ENCODE peak calls at places on chromosomes 2 and 18, in four cellular contexts. One of them, this sample, is unnamed.

GRCh38 chr18:9708057-9708881 is at the start of gene RAB31:
- DNase-seq in CD4-positive, alpha-beta T cell: no peak
- DNase-seq in caudate nucleus: peak
- DNase-seq in mammary epithelial cell: peak
- DNase-seq in this sample: peak

GRCh38 chr2:172299741-172300140 is 127.6 kb upstream of the ITGA6 start:
- DNase-seq in CD4-positive, alpha-beta T cell: no peak
- DNase-seq in caudate nucleus: no peak
- DNase-seq in mammary epithelial cell: peak
- DNase-seq in this sample: peak

GRCh38 chr2:48589170-48589767 is 28.4 kb upstream of the GTF2A1L start:
- DNase-seq in CD4-positive, alpha-beta T cell: no peak
- DNase-seq in caudate nucleus: no peak
- DNase-seq in mammary epithelial cell: peak
- DNase-seq in this sample: no peak

GRCh38 chr18:8307960-8308359 is 301.3 kb upstream of the RAB12 start:
- DNase-seq in CD4-positive, alpha-beta T cell: no peak
- DNase-seq in caudate nucleus: no peak
- DNase-seq in mammary epithelial cell: no peak
- DNase-seq in this sample: no peak

GRCh38 chr2:47078541-47079482 is 76.3 kb downstream of the STPG4 start:
- DNase-seq in CD4-positive, alpha-beta T cell: no peak
- DNase-seq in caudate nucleus: no peak
- DNase-seq in mammary epithelial cell: no peak
- DNase-seq in this sample: no peak

GRCh38 chr2:168403736-168404135 is 52.3 kb upstream of the CERS6 start:
- DNase-seq in CD4-positive, alpha-beta T cell: no peak
- DNase-seq in caudate nucleus: no peak
- DNase-seq in mammary epithelial cell: no peak
- DNase-seq in this sample: no peak

GRCh38 chr2:186827426-186827825 is 21.5 kb downstream of the ZSWIM2 start:
- DNase-seq in CD4-positive, alpha-beta T cell: no peak
- DNase-seq in caudate nucleus: no peak
- DNase-seq in mammary epithelial cell: no peak
- DNase-seq in this sample: no peak

GRCh38 chr2:220539481-220539880 is 912.1 kb downstream of the SLC4A3 start:
- DNase-seq in CD4-positive, alpha-beta T cell: no peak
- DNase-seq in caudate nucleus: no peak
- DNase-seq in mammary epithelial cell: no peak
- DNase-seq in this sample: no peak

GRCh38 chr2:74537140-74537539 is 7.4 kb downstream of the HTRA2 start:
- DNase-seq in CD4-positive, alpha-beta T cell: no peak
- DNase-seq in caudate nucleus: no peak
- DNase-seq in mammary epithelial cell: peak
- DNase-seq in this sample: no peak

GRCh38 chr2:112583497-112584133 is 794 bp upstream of the CHCHD5 start:
- DNase-seq in CD4-positive, alpha-beta T cell: no peak
- DNase-seq in caudate nucleus: no peak
- DNase-seq in mammary epithelial cell: no peak
- DNase-seq in this sample: no peak

GRCh38 chr2:524442-524841 is 152.8 kb downstream of the TMEM18 start:
- DNase-seq in CD4-positive, alpha-beta T cell: no peak
- DNase-seq in caudate nucleus: no peak
- DNase-seq in mammary epithelial cell: peak
- DNase-seq in this sample: no peak

GRCh38 chr18:46345181-46345465 is 240.9 kb downstream of the HAUS1 start:
- DNase-seq in CD4-positive, alpha-beta T cell: no peak
- DNase-seq in caudate nucleus: no peak
- DNase-seq in mammary epithelial cell: no peak
- DNase-seq in this sample: no peak
- H3K27ac ChIP-seq in CD4-positive, alpha-beta T cell: no peak
- H3K27ac ChIP-seq in caudate nucleus: no peak
- H3K27ac ChIP-seq in mammary epithelial cell: no peak
- H3K27ac ChIP-seq in this sample: no peak

GRCh38 chr2:85397925-85398331 is 12.2 kb downstream of the CAPG start:
- DNase-seq in CD4-positive, alpha-beta T cell: no peak
- DNase-seq in caudate nucleus: no peak
- DNase-seq in mammary epithelial cell: no peak
- DNase-seq in this sample: peak

GRCh38 chr2:85394256-85394655 is 15.9 kb downstream of the CAPG start:
- DNase-seq in CD4-positive, alpha-beta T cell: no peak
- DNase-seq in caudate nucleus: peak
- DNase-seq in mammary epithelial cell: no peak
- DNase-seq in this sample: peak

GRCh38 chr2:85396531-85397470 is 13.4 kb downstream of the CAPG start:
- DNase-seq in CD4-positive, alpha-beta T cell: no peak
- DNase-seq in caudate nucleus: no peak
- DNase-seq in mammary epithelial cell: no peak
- DNase-seq in this sample: peak

GRCh38 chr2:85394976-85395375 is 15.2 kb downstream of the CAPG start:
- DNase-seq in CD4-positive, alpha-beta T cell: no peak
- DNase-seq in caudate nucleus: no peak
- DNase-seq in mammary epithelial cell: no peak
- DNase-seq in this sample: peak

GRCh38 chr2:85395912-85396475 is 14.2 kb downstream of the CAPG start:
- DNase-seq in CD4-positive, alpha-beta T cell: no peak
- DNase-seq in caudate nucleus: no peak
- DNase-seq in mammary epithelial cell: no peak
- DNase-seq in this sample: no peak
- H3K27ac ChIP-seq in CD4-positive, alpha-beta T cell: no peak
- H3K27ac ChIP-seq in caudate nucleus: no peak
- H3K27ac ChIP-seq in mammary epithelial cell: no peak
- H3K27ac ChIP-seq in this sample: peak

DNA sequence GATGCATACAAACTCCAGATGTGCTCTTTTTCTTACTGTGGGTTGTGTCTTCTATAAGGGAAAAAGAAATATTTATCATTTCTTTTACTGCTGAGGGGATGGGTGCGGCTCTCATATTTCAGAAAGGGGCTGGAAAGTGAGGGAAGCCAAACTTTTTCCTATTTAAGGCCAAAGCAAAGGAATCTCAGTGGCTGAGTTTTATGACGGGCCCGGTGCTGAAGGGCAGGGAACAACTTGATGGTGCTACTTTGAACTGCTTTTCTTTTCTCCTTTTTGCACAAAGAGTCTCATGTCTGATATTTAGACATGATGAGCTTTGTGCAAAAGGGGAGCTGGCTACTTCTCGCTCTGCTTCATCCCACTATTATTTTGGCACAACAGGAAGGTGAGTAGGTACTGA is at the start of gene COL3A1:
- DNase-seq in CD4-positive, alpha-beta T cell: no peak
- DNase-seq in caudate nucleus: no peak
- DNase-seq in mammary epithelial cell: no peak
- DNase-seq in this sample: no peak
- H3K27ac ChIP-seq in CD4-positive, alpha-beta T cell: no peak
- H3K27ac ChIP-seq in caudate nucleus: no peak
- H3K27ac ChIP-seq in mammary epithelial cell: no peak
- H3K27ac ChIP-seq in this sample: peak

GRCh38 chr2:1718339-1719220 is 25.7 kb downstream of the PXDN start:
- DNase-seq in CD4-positive, alpha-beta T cell: no peak
- DNase-seq in caudate nucleus: no peak
- DNase-seq in mammary epithelial cell: no peak
- DNase-seq in this sample: no peak
- H3K27ac ChIP-seq in CD4-positive, alpha-beta T cell: no peak
- H3K27ac ChIP-seq in caudate nucleus: no peak
- H3K27ac ChIP-seq in mammary epithelial cell: peak
- H3K27ac ChIP-seq in this sample: peak

GRCh38 chr2:46077522-46078062 is 219.6 kb upstream of the EPAS1 start:
- DNase-seq in CD4-positive, alpha-beta T cell: no peak
- DNase-seq in caudate nucleus: no peak
- DNase-seq in mammary epithelial cell: no peak
- DNase-seq in this sample: no peak

GRCh38 chr2:46074501-46074900 is 222.7 kb upstream of the EPAS1 start:
- DNase-seq in CD4-positive, alpha-beta T cell: no peak
- DNase-seq in caudate nucleus: no peak
- DNase-seq in mammary epithelial cell: no peak
- DNase-seq in this sample: no peak

GRCh38 chr2:46073540-46074018 is 223.6 kb upstream of the EPAS1 start:
- DNase-seq in CD4-positive, alpha-beta T cell: no peak
- DNase-seq in caudate nucleus: no peak
- DNase-seq in mammary epithelial cell: peak
- DNase-seq in this sample: no peak

GRCh38 chr2:46076251-46076650 is 221.0 kb upstream of the EPAS1 start:
- DNase-seq in CD4-positive, alpha-beta T cell: no peak
- DNase-seq in caudate nucleus: no peak
- DNase-seq in mammary epithelial cell: no peak
- DNase-seq in this sample: no peak

GRCh38 chr2:46075848-46076247 is 221.4 kb upstream of the EPAS1 start:
- DNase-seq in CD4-positive, alpha-beta T cell: no peak
- DNase-seq in caudate nucleus: no peak
- DNase-seq in mammary epithelial cell: no peak
- DNase-seq in this sample: no peak
- H3K27ac ChIP-seq in CD4-positive, alpha-beta T cell: no peak
- H3K27ac ChIP-seq in caudate nucleus: no peak
- H3K27ac ChIP-seq in mammary epithelial cell: no peak
- H3K27ac ChIP-seq in this sample: no peak

GRCh38 chr2:227453810-227454209 is 18.1 kb upstream of the AGFG1 start:
- DNase-seq in CD4-positive, alpha-beta T cell: no peak
- DNase-seq in caudate nucleus: no peak
- DNase-seq in mammary epithelial cell: no peak
- DNase-seq in this sample: no peak

GRCh38 chr2:227451655-227451992 is 20.3 kb upstream of the AGFG1 start:
- DNase-seq in CD4-positive, alpha-beta T cell: no peak
- DNase-seq in caudate nucleus: no peak
- DNase-seq in mammary epithelial cell: no peak
- DNase-seq in this sample: no peak

GRCh38 chr2:227450196-227450851 is 21.6 kb upstream of the AGFG1 start:
- DNase-seq in CD4-positive, alpha-beta T cell: no peak
- DNase-seq in caudate nucleus: no peak
- DNase-seq in mammary epithelial cell: no peak
- DNase-seq in this sample: no peak

GRCh38 chr2:227454323-227454860 is 17.6 kb upstream of the AGFG1 start:
- DNase-seq in CD4-positive, alpha-beta T cell: no peak
- DNase-seq in caudate nucleus: no peak
- DNase-seq in mammary epithelial cell: no peak
- DNase-seq in this sample: no peak

GRCh38 chr2:227450921-227451654 is 20.9 kb upstream of the AGFG1 start:
- DNase-seq in CD4-positive, alpha-beta T cell: no peak
- DNase-seq in caudate nucleus: no peak
- DNase-seq in mammary epithelial cell: no peak
- DNase-seq in this sample: no peak
- H3K27ac ChIP-seq in CD4-positive, alpha-beta T cell: no peak
- H3K27ac ChIP-seq in caudate nucleus: no peak
- H3K27ac ChIP-seq in mammary epithelial cell: no peak
- H3K27ac ChIP-seq in this sample: no peak

DNA sequence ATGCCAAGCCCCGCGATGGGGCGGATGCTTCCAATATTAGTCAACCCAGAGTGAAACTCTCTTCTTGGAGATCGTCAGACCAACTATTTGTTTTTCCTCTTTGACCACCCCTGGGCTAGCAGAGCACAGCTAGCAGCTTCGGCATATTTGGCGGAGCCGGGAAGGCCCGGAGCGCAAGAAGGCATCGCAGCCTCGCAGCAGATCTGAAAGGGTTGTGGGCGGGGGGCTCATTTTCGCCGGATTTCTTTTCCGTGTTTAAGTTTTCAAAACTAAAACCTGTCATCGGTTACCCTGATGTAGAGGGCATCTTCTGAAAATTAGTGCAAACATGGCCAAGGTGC is 335 bp upstream of the ZNF385B start:
- DNase-seq in CD4-positive, alpha-beta T cell: no peak
- DNase-seq in caudate nucleus: no peak
- DNase-seq in mammary epithelial cell: peak
- DNase-seq in this sample: no peak
- H3K27ac ChIP-seq in CD4-positive, alpha-beta T cell: no peak
- H3K27ac ChIP-seq in caudate nucleus: peak
- H3K27ac ChIP-seq in mammary epithelial cell: no peak
- H3K27ac ChIP-seq in this sample: no peak

DNA sequence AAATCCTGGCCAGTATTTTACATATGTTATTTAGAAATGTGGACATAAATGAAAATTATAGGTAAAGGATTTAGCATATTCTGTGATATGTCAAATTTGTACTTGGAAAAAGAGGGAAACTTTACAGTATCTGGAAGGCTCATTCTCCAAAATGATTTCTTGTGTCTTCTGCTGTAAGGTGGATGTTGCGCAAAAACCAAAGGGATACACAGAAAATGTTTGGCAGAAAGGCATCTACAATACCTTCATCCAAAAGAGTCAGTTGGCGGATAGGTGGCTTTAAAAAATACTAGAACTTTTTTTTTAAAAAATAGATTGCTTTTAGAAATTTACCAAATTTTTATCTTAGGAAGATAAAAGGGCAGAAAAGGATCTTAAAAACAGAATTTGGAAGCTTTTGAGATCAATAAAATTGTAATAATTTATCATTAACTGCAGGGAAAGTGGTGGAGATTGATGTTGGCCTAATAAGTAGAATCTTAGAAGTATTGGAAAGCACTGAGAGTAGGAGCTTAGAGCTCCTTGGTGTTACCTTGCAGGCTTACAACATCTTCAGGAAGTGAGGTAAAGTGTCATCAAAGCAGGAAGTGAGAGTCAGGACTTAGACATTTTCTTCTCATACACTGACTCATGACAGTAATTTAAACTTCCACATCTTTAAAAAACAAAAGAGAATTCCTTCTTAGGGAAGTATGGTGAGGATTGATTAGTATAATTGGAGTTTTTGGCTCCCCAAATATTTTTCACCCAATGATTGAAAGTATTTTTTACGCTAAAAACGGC is 2.1 kb downstream of the NABP1 start:
- DNase-seq in CD4-positive, alpha-beta T cell: no peak
- DNase-seq in caudate nucleus: no peak
- DNase-seq in mammary epithelial cell: peak
- DNase-seq in this sample: no peak
- H3K27ac ChIP-seq in CD4-positive, alpha-beta T cell: peak
- H3K27ac ChIP-seq in caudate nucleus: no peak
- H3K27ac ChIP-seq in mammary epithelial cell: peak
- H3K27ac ChIP-seq in this sample: no peak

DNA sequence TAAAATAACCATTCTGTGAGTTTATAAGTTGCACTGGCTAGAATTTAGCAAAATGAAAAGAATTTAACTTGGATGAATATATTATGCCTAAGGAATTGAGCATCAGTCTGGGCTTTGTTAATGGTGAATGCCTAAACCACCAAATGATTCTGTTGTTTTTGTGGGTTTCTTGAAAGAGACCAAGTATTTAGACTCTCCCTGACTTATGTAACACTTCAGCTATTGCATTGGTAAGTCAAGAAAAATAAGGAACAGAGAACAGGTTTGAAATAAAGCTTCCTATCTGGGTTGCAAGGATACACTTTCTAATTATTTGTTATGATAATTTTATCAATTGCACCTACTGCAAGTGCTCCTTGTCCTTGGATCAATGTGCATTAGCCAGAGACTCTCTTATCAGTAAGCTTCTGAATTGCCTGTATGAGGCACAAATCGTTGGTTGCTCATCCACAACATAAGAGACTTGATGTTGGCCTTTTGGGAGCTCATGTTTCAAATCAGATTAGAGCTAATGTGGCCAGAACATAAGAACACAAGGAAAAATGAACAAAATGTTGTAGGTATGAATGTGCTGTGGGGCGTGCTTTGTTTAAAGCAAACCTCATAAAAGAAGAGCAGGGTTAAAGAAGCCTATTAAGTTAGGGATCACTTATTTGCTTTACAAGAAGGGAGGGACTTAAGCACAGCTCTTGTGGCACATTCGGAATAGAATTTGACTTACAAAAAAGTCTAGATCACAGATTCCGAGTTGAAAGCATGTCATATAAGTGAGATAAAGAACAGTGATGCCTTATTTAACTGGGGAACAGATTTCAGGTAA is 37.2 kb downstream of the PRKCE start:
- DNase-seq in CD4-positive, alpha-beta T cell: no peak
- DNase-seq in caudate nucleus: no peak
- DNase-seq in mammary epithelial cell: no peak
- DNase-seq in this sample: no peak
- H3K27ac ChIP-seq in CD4-positive, alpha-beta T cell: no peak
- H3K27ac ChIP-seq in caudate nucleus: no peak
- H3K27ac ChIP-seq in mammary epithelial cell: no peak
- H3K27ac ChIP-seq in this sample: no peak